ENCODE peak calls at places on chromosome 10, in nine cellular contexts. C is foreskin fibroblast; S is CD8-positive, alpha-beta T cell; A is tibial nerve; T is H9; V is left ventricle myocardium inferior; U is CD4-positive, alpha-beta T cell; B is glutamatergic neuron; Q is uterus. O is an unnamed sample.
A peak's percentile ranks its signal among the peaks of the same experiment; 100 is the strongest.

GRCh38 chr10:59702347-59702746 is 7.3 kb downstream of the SLC16A9 start:
- DNase-seq in T (no peak), V (no peak), U (no peak), S (no peak), A (no peak), Q (no peak), C (no peak), B (no peak), O (no peak)

GRCh38 chr10:21496285-21497176 is 29.0 kb downstream of the SKIDA1 start:
- DNase-seq in S (peak; percentile 58), U (peak; percentile 34), A (peak; percentile 46), B (peak; percentile 73), V (peak; percentile 46), C (no peak), Q (no peak), T (peak; percentile 62), O (peak; percentile 52)

GRCh38 chr10:36256905-36257304 is 614.8 kb upstream of the FZD8 start:
- DNase-seq in S (no peak), C (no peak), Q (no peak), T (no peak), B (no peak), U (no peak), A (no peak), V (no peak), O (no peak)

GRCh38 chr10:80444124-80444523 is 10.0 kb upstream of the TSPAN14 start:
- DNase-seq in V (no peak), Q (no peak), T (no peak), S (no peak), U (no peak), B (no peak), C (no peak), A (no peak), O (no peak)

GRCh38 chr10:26773633-26774032 is 76.1 kb downstream of the PDSS1 start:
- DNase-seq in A (no peak), T (no peak), Q (no peak), B (no peak), U (no peak), S (no peak), C (no peak), V (no peak), O (no peak)

GRCh38 chr10:121024905-121025584 is 173.9 kb downstream of the WDR11 start:
- DNase-seq in V (no peak), S (no peak), Q (no peak), B (no peak), C (no peak), A (no peak), T (no peak), U (no peak), O (no peak)

GRCh38 chr10:104735469-104735868 is 94.4 kb downstream of the SORCS3 start:
- DNase-seq in U (no peak), B (no peak), Q (no peak), T (peak; percentile 37), V (no peak), S (no peak), A (no peak), C (no peak), O (no peak)

GRCh38 chr10:62082729-62083412 is 181.4 kb downstream of the ARID5B start:
- DNase-seq in C (no peak), Q (no peak), V (no peak), A (no peak), B (no peak), U (peak; percentile 20), S (peak; percentile 35), T (no peak), O (no peak)

GRCh38 chr10:126576336-126576735 is 94.2 kb downstream of the C10orf90 start:
- DNase-seq in A (no peak), U (no peak), V (no peak), Q (no peak), T (no peak), C (no peak), S (no peak), B (no peak), O (no peak)

GRCh38 chr10:132696204-132696603 is 89.7 kb downstream of the NKX6-2 start:
- DNase-seq in Q (no peak), V (no peak), C (no peak), U (no peak), T (no peak), S (no peak), A (no peak), B (no peak), O (no peak)

GRCh38 chr10:114389429-114389828 is 14.9 kb downstream of the AFAP1L2 start:
- DNase-seq in C (peak; percentile 12), S (no peak), Q (peak; percentile 76), U (no peak), B (no peak), V (no peak), T (no peak), A (peak; percentile 77), O (no peak)

DNA sequence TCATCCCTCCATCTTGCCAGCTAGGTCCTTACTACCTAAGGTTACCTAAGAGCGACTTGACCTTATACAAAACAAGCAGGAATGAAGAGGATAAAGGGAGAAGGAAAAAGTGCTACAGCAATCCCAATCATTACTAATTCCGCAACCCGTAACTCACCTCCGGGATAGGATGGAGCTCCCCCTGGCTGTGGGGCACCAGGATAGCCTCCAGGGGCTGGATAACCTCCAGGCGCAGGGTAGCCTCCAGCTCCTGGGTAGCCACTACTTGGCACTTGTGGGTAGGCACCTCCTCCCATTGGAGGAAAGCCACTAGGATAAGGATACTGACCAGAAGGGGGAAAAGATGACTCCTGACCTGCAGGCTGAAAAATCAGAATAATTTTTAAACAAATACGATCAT is 15.8 kb downstream of the ANXA7 start:
- DNase-seq in B (no peak), A (no peak), C (no peak), S (no peak), U (no peak), V (no peak), Q (no peak), T (peak; percentile 52), O (no peak)
- TF ChIP-seq CTCF in B (no peak), A (no peak), C (no peak), S (no peak), U (no peak), V (no peak), Q (no peak), T (peak; percentile 65), O (peak; percentile 28)

GRCh38 chr10:9685596-9685995 is 1332.1 kb upstream of the CELF2 start:
- DNase-seq in B (no peak), C (no peak), S (no peak), V (no peak), T (no peak), Q (no peak), A (no peak), U (no peak), O (no peak)

GRCh38 chr10:9684186-9684585 is 1333.5 kb upstream of the CELF2 start:
- DNase-seq in U (no peak), A (no peak), B (no peak), C (no peak), T (no peak), Q (no peak), S (no peak), V (no peak), O (no peak)

GRCh38 chr10:9682812-9683211 is 1334.9 kb upstream of the CELF2 start:
- DNase-seq in B (no peak), A (no peak), C (no peak), V (no peak), U (no peak), T (no peak), S (no peak), Q (no peak), O (no peak)

DNA sequence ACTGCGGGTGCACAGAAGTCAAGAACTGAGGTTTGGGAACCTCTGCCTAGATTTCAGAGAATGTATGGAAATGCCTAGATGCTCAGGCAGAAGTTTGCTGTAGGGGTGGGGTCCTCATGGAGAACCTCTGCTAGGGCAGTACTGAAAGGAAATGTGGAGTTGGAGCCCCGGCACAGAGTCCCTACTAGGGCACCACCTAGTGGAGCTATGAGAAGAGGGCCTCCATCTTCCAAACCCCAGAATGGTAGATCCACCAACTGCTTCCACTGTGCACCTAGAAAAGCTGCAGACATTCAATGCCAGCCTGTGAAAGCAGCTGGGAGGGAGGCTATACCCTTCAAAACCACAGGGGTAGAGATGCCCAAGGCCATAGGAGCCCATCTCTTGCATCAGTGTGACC is 1336.0 kb upstream of the CELF2 start:
- DNase-seq in T (no peak), B (no peak), C (no peak), Q (no peak), S (no peak), A (no peak), U (no peak), V (no peak), O (no peak)
- TF ChIP-seq CTCF in T (peak; percentile 28), B (no peak), C (no peak), Q (no peak), S (no peak), A (no peak), U (no peak), V (no peak), O (no peak)

GRCh38 chr10:83310688-83311087 is 828.6 kb upstream of the GHITM start:
- DNase-seq in C (no peak), B (no peak), U (no peak), V (no peak), T (no peak), Q (no peak), A (no peak), S (no peak), O (no peak)
- TF ChIP-seq CTCF in C (no peak), B (no peak), U (no peak), V (no peak), T (peak; percentile 45), Q (no peak), A (no peak), S (no peak), O (peak; percentile 29)

GRCh38 chr10:14450041-14450491 is 119.3 kb upstream of the FRMD4A start:
- DNase-seq in Q (no peak), T (no peak), V (peak; percentile 61), A (no peak), C (no peak), B (no peak), S (no peak), U (no peak), O (no peak)

GRCh38 chr10:14448197-14448763 is 117.6 kb upstream of the FRMD4A start:
- DNase-seq in V (no peak), S (no peak), B (no peak), T (no peak), U (no peak), C (no peak), A (no peak), Q (no peak), O (no peak)

GRCh38 chr10:14453593-14453992 is 122.9 kb upstream of the FRMD4A start:
- DNase-seq in A (no peak), C (no peak), U (no peak), Q (no peak), T (no peak), S (no peak), B (no peak), V (no peak), O (no peak)

GRCh38 chr10:14449293-14449815 is 118.6 kb upstream of the FRMD4A start:
- DNase-seq in U (no peak), V (no peak), C (no peak), A (no peak), S (no peak), B (no peak), Q (no peak), T (no peak), O (no peak)

GRCh38 chr10:14451341-14451740 is 120.6 kb upstream of the FRMD4A start:
- DNase-seq in A (no peak), Q (no peak), S (no peak), U (no peak), C (no peak), V (no peak), T (no peak), B (no peak), O (no peak)
- TF ChIP-seq CTCF in A (no peak), Q (no peak), S (no peak), U (no peak), C (no peak), V (no peak), T (no peak), B (no peak), O (no peak)

GRCh38 chr10:109427421-109427820 is 495.9 kb downstream of the XPNPEP1 start:
- DNase-seq in C (no peak), Q (no peak), A (no peak), U (no peak), B (no peak), S (no peak), V (no peak), T (no peak), O (no peak)
- TF ChIP-seq CTCF in C (peak; percentile 41), Q (no peak), A (no peak), U (no peak), B (no peak), S (no peak), V (no peak), T (peak; percentile 57), O (peak; percentile 29)